ENCODE peak calls at places on chromosome 2, in ten cellular contexts. R is HCT116; I is GM20000; G is body of pancreas; B is CD4-positive, alpha-beta T cell; Y is SK-N-SH; N is neural crest cell; H is cardiac fibroblast; V is lower lobe of right lung; C is bronchial epithelial cell. T is an unnamed sample.

GRCh38 chr2:198517961-198518360 is 713.6 kb downstream of the PLCL1 start:
- DNase-seq in G (no peak), Y (no peak), H (no peak), B (no peak), V (no peak), N (no peak), I (no peak), R (no peak), C (no peak), T (no peak)

GRCh38 chr2:196217116-196217515 is 45.7 kb upstream of the STK17B start:
- DNase-seq in V (no peak), H (no peak), I (no peak), Y (no peak), G (no peak), R (no peak), N (no peak), B (no peak), C (no peak), T (no peak)

GRCh38 chr2:189254268-189254883 is 74.8 kb upstream of the COL5A2 start:
- DNase-seq in Y (peak), R (no peak), C (peak), H (peak), N (no peak), G (no peak), B (no peak), V (peak), I (no peak), T (peak)

GRCh38 chr2:203498161-203498560 is 36.9 kb downstream of the RAPH1 start:
- DNase-seq in V (no peak), I (no peak), B (no peak), H (peak), R (peak), C (peak), Y (no peak), N (no peak), G (no peak), T (peak)

GRCh38 chr2:187169864-187170263 is 278.2 kb downstream of the CALCRL start:
- DNase-seq in I (no peak), R (no peak), G (no peak), H (no peak), B (no peak), N (no peak), C (no peak), Y (no peak), V (no peak), T (no peak)

GRCh38 chr2:190069936-190070696 is 7.6 kb upstream of the MSTN start:
- DNase-seq in R (peak), V (no peak), I (peak), C (peak), N (peak), B (peak), H (peak), Y (peak), G (peak), T (peak)

GRCh38 chr2:46858697-46859080 is 56.9 kb downstream of the MCFD2 start:
- DNase-seq in Y (no peak), C (no peak), I (no peak), H (peak), R (no peak), V (no peak), B (no peak), G (no peak), N (no peak), T (peak)

GRCh38 chr2:216082805-216083204 is 1.1 kb downstream of the TMEM169 start:
- DNase-seq in C (no peak), G (no peak), Y (peak), B (no peak), I (no peak), N (no peak), V (peak), H (no peak), R (no peak), T (no peak)

GRCh38 chr2:200467806-200468686 is 41.8 kb downstream of the KCTD18 start:
- DNase-seq in Y (no peak), N (no peak), B (no peak), V (no peak), R (no peak), C (no peak), I (no peak), G (no peak), H (no peak), T (no peak)

GRCh38 chr2:13581471-13581870 is 864.7 kb downstream of the TRIB2 start:
- DNase-seq in B (no peak), I (no peak), R (no peak), G (no peak), C (no peak), Y (no peak), H (no peak), N (peak), V (no peak), T (no peak)
- TF ChIP-seq CTCF in B (no peak), I (no peak), R (no peak), G (no peak), C (peak), Y (peak), H (no peak), N (peak), V (no peak), T (no peak)

GRCh38 chr2:126175222-126175621 is 480.7 kb upstream of the GYPC start:
- DNase-seq in V (no peak), G (no peak), N (no peak), I (no peak), Y (no peak), C (no peak), B (no peak), R (no peak), H (no peak), T (no peak)
- TF ChIP-seq CTCF in V (no peak), G (no peak), N (no peak), I (no peak), Y (no peak), C (no peak), B (no peak), R (no peak), H (no peak), T (no peak)

DNA sequence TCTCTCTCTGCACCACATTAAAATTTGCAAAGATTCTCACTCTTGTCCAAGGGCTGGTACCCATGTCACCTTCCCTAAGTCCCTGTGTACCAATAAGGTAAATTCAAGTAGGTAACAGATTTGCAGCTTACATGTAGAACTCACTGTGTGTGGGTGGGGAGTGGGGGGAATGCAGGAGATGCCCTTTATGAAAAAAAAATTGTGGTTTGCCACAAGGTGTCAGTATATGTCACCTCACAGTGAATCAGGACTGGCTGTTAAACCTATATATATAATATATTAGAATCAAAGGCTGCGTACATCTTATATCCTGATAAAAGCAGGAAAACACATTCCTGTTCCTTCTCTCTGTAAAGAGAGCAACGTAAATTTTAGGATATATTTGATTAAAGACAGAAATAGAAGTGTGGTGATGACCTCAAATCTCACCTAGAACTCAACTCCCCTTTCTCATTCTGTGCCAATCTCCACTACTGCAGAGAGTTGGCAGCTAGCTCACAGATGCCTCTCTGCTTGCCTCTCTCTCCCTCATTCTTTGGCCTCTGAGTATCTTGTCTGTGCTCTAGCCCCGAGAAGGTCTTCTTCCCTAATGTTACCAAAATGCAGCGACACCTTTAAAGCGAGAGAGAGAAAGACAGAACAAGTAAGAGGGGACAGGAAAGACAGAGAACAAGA is 529 bp downstream of the XDH start:
- DNase-seq in V (no peak), R (no peak), B (no peak), H (no peak), C (peak), G (no peak), I (no peak), Y (peak), N (no peak), T (no peak)
- TF ChIP-seq CTCF in V (no peak), R (peak), B (no peak), H (no peak), C (peak), G (peak), I (no peak), Y (peak), N (peak), T (peak)

GRCh38 chr2:31268344-31268743 is 34.4 kb downstream of the EHD3 start:
- DNase-seq in V (no peak), H (no peak), Y (no peak), G (no peak), N (no peak), B (no peak), I (no peak), C (no peak), R (no peak), T (no peak)
- TF ChIP-seq CTCF in V (no peak), H (no peak), Y (peak), G (no peak), N (no peak), B (no peak), I (no peak), C (no peak), R (no peak), T (peak)

DNA sequence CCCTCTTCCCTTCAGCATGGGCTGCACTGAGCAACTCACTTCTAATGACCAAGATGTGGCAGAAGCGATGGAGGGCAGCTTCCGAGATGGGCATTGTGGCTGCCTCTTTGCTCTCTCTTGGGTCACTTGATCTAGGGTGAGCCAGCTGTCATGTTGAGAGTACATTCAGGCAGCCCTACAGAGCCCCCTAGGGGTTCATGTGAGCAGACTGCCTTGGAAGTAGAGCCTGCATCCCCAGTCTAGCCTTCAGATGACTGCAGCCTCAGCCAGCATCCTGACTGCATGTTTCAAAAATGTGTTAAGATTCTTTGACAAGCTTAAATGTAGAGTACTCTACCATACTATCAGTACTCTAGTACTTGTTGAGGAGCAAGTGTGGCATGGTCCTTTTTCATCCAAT is 143.9 kb downstream of the NCK2 start:
- DNase-seq in I (no peak), G (no peak), H (no peak), C (no peak), V (no peak), B (no peak), Y (no peak), N (no peak), R (peak), T (no peak)
- TF ChIP-seq CTCF in I (no peak), G (peak), H (peak), C (peak), V (no peak), B (no peak), Y (peak), N (peak), R (peak), T (peak)

GRCh38 chr2:16727256-16727655 is 61.6 kb upstream of the CYRIA start:
- DNase-seq in R (no peak), I (no peak), G (no peak), V (no peak), C (no peak), Y (no peak), H (peak), B (no peak), N (no peak), T (no peak)
- TF ChIP-seq CTCF in R (no peak), I (no peak), G (no peak), V (no peak), C (no peak), Y (no peak), H (no peak), B (no peak), N (no peak), T (no peak)

GRCh38 chr2:224038049-224038829 is 847 bp downstream of the SERPINE2 start:
- DNase-seq in Y (no peak), I (peak), N (peak), G (peak), B (no peak), V (no peak), R (no peak), C (peak), H (peak), T (peak)

GRCh38 chr2:224040753-224041152 is 1.7 kb upstream of the SERPINE2 start:
- DNase-seq in R (no peak), C (no peak), H (no peak), G (no peak), N (no peak), Y (no peak), B (no peak), V (no peak), I (no peak), T (no peak)

GRCh38 chr2:224038830-224039079 is 331 bp downstream of the SERPINE2 start:
- DNase-seq in H (no peak), B (no peak), N (no peak), C (no peak), V (no peak), R (no peak), I (no peak), Y (no peak), G (no peak), T (no peak)

GRCh38 chr2:224039770-224040088 is 643 bp upstream of the SERPINE2 start:
- DNase-seq in B (no peak), R (no peak), Y (no peak), C (no peak), I (no peak), V (no peak), H (no peak), N (no peak), G (no peak), T (no peak)

DNA sequence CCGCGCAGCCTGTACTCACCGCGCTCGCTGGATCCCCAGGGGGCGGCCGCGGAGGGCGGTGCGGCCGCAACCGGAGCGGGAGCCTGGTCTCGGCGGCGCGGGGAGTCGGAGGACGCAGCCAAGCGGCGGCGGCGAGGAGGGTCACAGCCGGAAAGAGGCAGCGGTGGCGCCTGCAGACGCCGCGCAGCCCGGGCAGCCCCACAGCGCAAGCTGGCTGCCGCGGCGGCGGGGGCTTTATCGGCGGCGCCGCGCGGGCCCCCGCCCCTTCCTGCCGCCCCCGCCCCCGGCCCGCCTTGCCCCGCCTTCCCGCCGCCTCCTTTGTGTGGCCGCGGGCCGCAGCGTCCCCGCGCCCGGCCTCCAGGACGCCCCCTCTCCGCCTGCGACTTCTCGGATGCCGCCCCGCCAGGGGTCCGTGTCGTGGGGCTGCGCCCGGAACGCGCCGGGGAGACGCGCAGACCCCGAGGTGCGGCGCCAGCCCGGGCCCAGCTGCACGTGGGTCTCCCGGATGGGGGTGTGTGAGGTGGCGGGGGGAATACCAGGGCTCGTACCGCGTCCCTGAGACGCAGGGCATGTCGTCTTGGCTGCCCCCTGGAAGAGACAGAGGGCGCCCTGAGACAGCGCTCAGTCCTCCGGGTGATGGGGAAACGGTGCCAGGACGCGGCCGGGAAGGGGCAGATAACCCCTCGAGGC is at the start of gene SERPINE2:
- DNase-seq in G (no peak), N (peak), B (no peak), Y (peak), V (no peak), R (peak), I (peak), H (peak), C (peak), T (peak)
- TF ChIP-seq CTCF in G (peak), N (peak), B (no peak), Y (peak), V (peak), R (peak), I (no peak), H (peak), C (peak), T (peak)

DNA sequence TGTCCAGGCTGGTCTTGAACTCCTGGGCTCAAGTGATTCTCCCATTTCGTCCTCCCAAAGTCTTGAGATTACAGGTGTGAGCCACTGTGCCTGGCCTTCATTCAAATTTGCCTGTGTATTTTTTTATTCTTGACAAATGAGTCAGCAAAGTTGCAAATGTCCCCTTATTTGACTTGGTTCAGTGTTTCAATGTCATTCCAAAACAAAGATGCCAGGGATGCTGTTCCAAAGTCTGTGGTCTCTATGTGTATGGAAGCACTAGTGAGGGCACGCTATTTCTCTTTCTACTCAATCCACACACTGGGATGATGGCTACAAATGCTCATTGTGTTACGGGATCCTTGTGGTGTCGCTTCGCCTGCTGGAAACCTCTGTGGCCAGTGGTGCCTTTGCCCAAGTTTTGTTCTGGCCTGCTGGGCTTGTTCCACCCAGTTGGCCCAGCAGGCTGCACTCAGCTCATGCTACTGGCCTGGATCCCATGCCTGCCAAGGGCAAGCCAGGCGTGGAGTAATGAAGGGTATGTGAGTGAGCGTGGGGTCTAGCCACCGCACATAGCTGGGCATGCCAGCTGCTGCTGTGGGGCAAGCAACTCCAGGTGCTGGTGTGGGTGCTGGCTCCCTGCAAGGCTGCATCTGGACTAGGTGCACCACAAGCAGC is 35.6 kb downstream of the FBXO48 start:
- DNase-seq in B (no peak), H (no peak), I (no peak), C (no peak), N (no peak), V (no peak), G (no peak), R (no peak), Y (no peak), T (no peak)
- TF ChIP-seq CTCF in B (no peak), H (no peak), I (no peak), C (no peak), N (no peak), V (no peak), G (no peak), R (no peak), Y (no peak), T (no peak)